ENCODE peak calls at places on chromosomes 12 and 14, in nine cellular contexts. I is midbrain, S is HEK293T, D is NCI-H524, O is non-pigmented ciliary epithelial cell, Q is AG04450, L is heart left ventricle, M is SIG-M5, V is uterus. Y is an unnamed sample.

GRCh38 chr12:94049718-94050117 is 98.7 kb upstream of the PLXNC1 start:
- DNase-seq in I (no peak), S (no peak), D (no peak), O (no peak), Q (no peak), L (no peak), M (no peak), V (no peak), Y (no peak)

GRCh38 chr12:59023861-59024424 is 103.6 kb upstream of the LRIG3 start:
- DNase-seq in I (no peak), S (no peak), D (no peak), O (no peak), Q (no peak), L (no peak), M (no peak), V (no peak), Y (no peak)

GRCh38 chr12:130832561-130833209 is 6.4 kb downstream of the STX2 start:
- DNase-seq in I (peak; percentile 33), S (no peak), D (peak; percentile 41), O (no peak), Q (no peak), L (no peak), M (no peak), V (no peak), Y (no peak)

GRCh38 chr14:55075628-55076027 is 24.2 kb downstream of the MAPK1IP1L start:
- DNase-seq in I (no peak), S (no peak), D (no peak), O (no peak), Q (no peak), L (no peak), M (no peak), V (no peak), Y (no peak)

GRCh38 chr14:68160779-68161546 is 341.4 kb downstream of the RAD51B start:
- DNase-seq in I (no peak), S (no peak), D (no peak), O (no peak), Q (no peak), L (no peak), M (no peak), V (no peak), Y (no peak)

GRCh38 chr12:101839324-101840283 is 8.8 kb upstream of the GNPTAB start:
- DNase-seq in I (peak; percentile 54), S (peak; percentile 65), D (peak; percentile 51), O (peak; percentile 32), Q (peak; percentile 45), L (peak; percentile 62), M (no peak), V (peak; percentile 70), Y (peak; percentile 69)

GRCh38 chr12:100141998-100142850 is 450 bp downstream of the BLTP3B start:
- DNase-seq in I (peak; percentile 53), S (peak; percentile 38), D (peak; percentile 47), O (no peak), Q (no peak), L (peak; percentile 36), M (no peak), V (peak; percentile 46), Y (peak; percentile 70)

GRCh38 chr14:96131836-96132235 is 72.8 kb upstream of the BDKRB2 start:
- DNase-seq in I (no peak), S (no peak), D (no peak), O (no peak), Q (no peak), L (no peak), M (no peak), V (no peak), Y (no peak)

GRCh38 chr12:21773263-21773741 is 1.2 kb downstream of the KCNJ8 start:
- DNase-seq in I (no peak), S (peak; percentile 39), D (peak; percentile 28), O (no peak), Q (no peak), L (peak; percentile 61), M (no peak), V (peak; percentile 64), Y (peak; percentile 65)

GRCh38 chr12:7512528-7512927 is 9.0 kb upstream of the CD163 start:
- DNase-seq in I (no peak), S (no peak), D (no peak), O (peak; percentile 81), Q (peak; percentile 18), L (no peak), M (no peak), V (no peak), Y (no peak)

GRCh38 chr12:68565391-68565903 is 45.3 kb upstream of the RAP1B start:
- DNase-seq in I (no peak), S (peak; percentile 23), D (no peak), O (peak; percentile 68), Q (no peak), L (no peak), M (no peak), V (peak; percentile 35), Y (no peak)

GRCh38 chr12:12376636-12377448 is 20.0 kb downstream of the BORCS5 start:
- DNase-seq in I (peak; percentile 76), S (peak; percentile 68), D (peak; percentile 72), O (peak; percentile 59), Q (peak; percentile 60), L (no peak), M (peak; percentile 22), V (peak; percentile 50), Y (peak; percentile 68)

GRCh38 chr12:29314421-29314820 is 66.6 kb downstream of the ERGIC2 start:
- DNase-seq in I (peak; percentile 24), S (no peak), D (peak; percentile 4), O (no peak), Q (no peak), L (no peak), M (no peak), V (no peak), Y (peak; percentile 18)

GRCh38 chr14:92425101-92425500 is 88.5 kb upstream of the RIN3 start:
- DNase-seq in I (no peak), S (no peak), D (no peak), O (peak; percentile 46), Q (no peak), L (no peak), M (no peak), V (no peak), Y (no peak)

GRCh38 chr12:40106655-40107054 is 774 bp upstream of the SLC2A13 start:
- DNase-seq in I (no peak), S (no peak), D (no peak), O (no peak), Q (no peak), L (no peak), M (no peak), V (no peak), Y (no peak)

GRCh38 chr12:26143291-26143690 is 18.5 kb upstream of the BHLHE41 start:
- DNase-seq in I (no peak), S (no peak), D (peak; percentile 56), O (no peak), Q (no peak), L (no peak), M (no peak), V (no peak), Y (no peak)

GRCh38 chr12:61357496-61357895 is 902.7 kb upstream of the USP15 start:
- DNase-seq in I (no peak), S (no peak), D (no peak), O (no peak), Q (no peak), L (no peak), M (no peak), V (no peak), Y (no peak)

GRCh38 chr12:50222275-50222783 is 55.2 kb upstream of the CERS5 start:
- DNase-seq in I (peak; percentile 55), S (peak; percentile 60), D (peak; percentile 40), O (no peak), Q (peak; percentile 89), L (peak; percentile 57), M (no peak), V (peak; percentile 78), Y (peak; percentile 54)